ENCODE peak calls at places on chromosomes 1 and 21, in four cellular contexts. L is GM12878, B is K562, G is HepG2. P is an unnamed sample.

GRCh38 chr1:4071675-4072074 is 171.6 kb upstream of the C1orf174 start:
- DNase-seq in B (no peak), G (no peak), L (no peak), P (no peak)

GRCh38 chr1:7422081-7422480 is 349.0 kb upstream of the VAMP3 start:
- DNase-seq in L (no peak), B (no peak), G (no peak), P (no peak)

GRCh38 chr21:28543975-28544374 is 448.7 kb downstream of the LTN1 start:
- DNase-seq in G (no peak), B (no peak), L (no peak), P (no peak)

GRCh38 chr1:87647436-87648177 is 318.9 kb downstream of the LMO4 start:
- DNase-seq in B (no peak), G (no peak), L (no peak), P (no peak)

GRCh38 chr1:212402876-212403275 is 11.8 kb downstream of the PACC1 start:
- DNase-seq in B (no peak), L (no peak), G (no peak), P (no peak)

GRCh38 chr1:111827946-111828345 is 72.2 kb downstream of the DDX20 start:
- DNase-seq in G (no peak), L (no peak), B (no peak), P (no peak)

GRCh38 chr1:8662380-8663072 is 154.9 kb downstream of the RERE start:
- DNase-seq in B (no peak), G (no peak), L (no peak), P (no peak)

GRCh38 chr1:223702735-223703667 is 9.3 kb upstream of the CAPN2 start:
- DNase-seq in G (no peak), L (no peak), B (no peak), P (no peak)

GRCh38 chr1:20491866-20492265 is 5.9 kb upstream of the CAMK2N1 start:
- DNase-seq in B (no peak), G (no peak), L (no peak), P (no peak)

GRCh38 chr21:44892536-44893277 is 19.2 kb upstream of the PTTG1IP start:
- DNase-seq in B (peak), L (no peak), G (no peak), P (peak)

GRCh38 chr1:179588425-179589024 is 3.1 kb upstream of the TDRD5 start:
- DNase-seq in G (peak), L (no peak), B (no peak), P (no peak)

GRCh38 chr21:41369915-41370839 is 8.3 kb downstream of the MX2 start:
- DNase-seq in B (no peak), L (peak), G (peak), P (no peak)

GRCh38 chr1:3888301-3888700 is 11.8 kb downstream of the C1orf174 start:
- DNase-seq in B (no peak), L (no peak), G (no peak), P (no peak)

GRCh38 chr1:245765241-245766000 is 610.6 kb downstream of the KIF26B start:
- DNase-seq in L (no peak), B (no peak), G (peak), P (no peak)

GRCh38 chr21:44299458-44300261 is at the start of gene PFKL:
- DNase-seq in B (peak), L (peak), G (peak), P (no peak)

GRCh38 chr1:2575801-2576663 is 10.5 kb upstream of the PRXL2B start:
- DNase-seq in B (no peak), L (no peak), G (peak), P (no peak)
- TF ChIP-seq ZNF274 in B (no peak), L (no peak), G (no peak), P (no peak)

GRCh38 chr1:154404984-154405761 is at the start of gene IL6R:
- DNase-seq in B (peak), L (no peak), G (peak), P (peak)
- H3K9ac ChIP-seq in B (no peak), L (peak), G (peak), P (peak)

DNA sequence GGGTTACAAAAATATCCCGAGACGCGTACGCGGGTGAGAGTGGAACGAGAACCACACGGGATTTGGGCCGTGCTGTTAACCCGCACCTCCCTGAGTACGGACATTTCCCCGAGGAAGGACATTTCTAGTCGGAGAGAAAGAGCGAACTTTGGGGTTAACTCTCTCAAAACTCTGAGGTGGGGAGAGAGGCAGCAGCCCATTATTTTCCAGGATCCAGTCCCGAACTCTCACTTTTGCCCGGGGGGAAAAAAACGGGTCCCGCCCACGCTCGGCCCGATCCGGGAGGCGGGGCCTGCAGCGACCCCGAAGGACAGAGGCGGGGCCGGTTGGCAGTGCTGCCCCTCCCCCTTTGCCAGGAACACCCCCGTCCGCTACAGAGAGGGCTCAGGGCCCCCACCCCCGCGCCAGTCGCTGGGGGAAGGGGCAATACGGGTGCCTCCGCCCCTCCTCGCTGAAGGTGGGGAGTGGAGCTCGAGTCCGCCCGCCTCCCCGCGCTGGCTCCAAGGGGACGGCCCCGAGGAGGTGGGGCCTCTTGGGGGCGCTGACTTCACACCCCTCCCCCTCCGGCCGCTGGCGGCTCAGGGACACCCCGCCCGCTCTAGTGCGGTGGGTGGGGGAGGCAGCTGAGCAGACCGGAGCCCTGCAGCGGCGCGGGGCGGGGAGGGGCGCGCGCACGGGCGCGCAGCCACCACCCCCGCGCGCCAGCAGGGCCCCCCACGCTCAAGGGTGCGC is 722 bp downstream of the NUCKS1 start:
- DNase-seq in G (peak), B (peak), L (peak), P (peak)
- TF ChIP-seq REST in G (no peak), B (peak), L (no peak), P (no peak)

GRCh38 chr1:233675394-233675793 is 61.5 kb downstream of the KCNK1 start:
- DNase-seq in G (no peak), L (no peak), B (no peak), P (no peak)

GRCh38 chr1:233673947-233674431 is 60.1 kb downstream of the KCNK1 start:
- DNase-seq in B (peak), G (no peak), L (no peak), P (no peak)

GRCh38 chr1:233673146-233673946 is 59.4 kb downstream of the KCNK1 start:
- DNase-seq in B (no peak), G (no peak), L (peak), P (no peak)

GRCh38 chr1:233671286-233671685 is 57.4 kb downstream of the KCNK1 start:
- DNase-seq in G (no peak), L (no peak), B (no peak), P (no peak)

DNA sequence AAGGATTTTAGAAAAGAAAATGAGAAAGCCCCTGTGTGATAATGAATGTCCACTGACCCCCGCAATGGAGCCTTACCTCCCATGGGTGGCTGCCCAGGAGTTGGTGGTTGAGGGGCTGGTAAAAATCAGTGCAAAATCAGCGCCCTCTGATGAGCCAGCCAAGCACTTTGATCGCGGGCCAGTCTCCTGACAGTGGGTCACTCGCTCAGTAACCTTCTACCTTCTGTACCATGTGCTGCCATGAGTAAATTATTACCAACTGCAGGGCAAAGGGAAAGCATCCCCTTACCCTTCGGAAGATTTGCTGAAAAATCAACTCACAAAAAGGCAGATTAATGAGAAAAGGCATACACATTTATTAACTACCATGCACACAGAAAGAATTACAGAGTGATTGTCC is 58.8 kb downstream of the KCNK1 start:
- DNase-seq in G (no peak), B (no peak), L (no peak), P (no peak)
- TF ChIP-seq ZNF274 in G (no peak), B (no peak), L (no peak), P (no peak)

DNA sequence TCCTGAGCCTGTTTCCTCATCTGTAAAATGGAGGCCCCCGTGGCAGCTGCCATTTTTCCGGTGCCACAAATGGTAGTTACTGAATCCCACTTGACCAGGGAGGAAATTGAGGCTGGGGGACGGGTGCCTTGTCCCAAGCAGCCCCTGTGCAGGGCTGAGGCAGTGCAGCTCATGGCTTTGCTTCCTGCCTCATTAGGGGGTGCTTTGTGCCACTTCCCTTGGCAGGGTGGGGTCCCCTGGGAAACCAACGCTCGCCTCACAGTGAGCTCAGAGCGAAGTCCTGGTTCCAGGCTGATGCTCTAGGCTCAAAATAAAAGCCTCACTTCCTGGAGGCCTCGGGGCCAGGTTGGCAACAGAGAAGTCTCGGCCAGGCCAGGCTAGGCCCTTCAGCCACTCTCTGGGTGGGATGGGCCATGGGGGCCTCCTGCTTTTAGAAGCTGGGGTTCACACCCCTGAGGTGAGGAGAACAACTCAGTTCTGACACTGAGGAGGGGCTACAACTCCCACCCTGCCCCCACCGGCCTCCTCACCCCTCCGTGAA is 6.8 kb downstream of the LAPTM5 start:
- DNase-seq in G (no peak), B (no peak), L (no peak), P (no peak)
- H3K9ac ChIP-seq in G (no peak), B (no peak), L (peak), P (no peak)

GRCh38 chr1:63746129-63746864 is 27.5 kb upstream of the ROR1 start:
- DNase-seq in B (no peak), L (no peak), G (no peak), P (no peak)
- TF ChIP-seq REST in B (no peak), L (no peak), G (no peak), P (no peak)

P was measured in HCT116.